ENCODE peak calls at places on chromosomes 6 and 20, in nine cellular contexts. H, Q, J, B, G, P, X, C and I are unnamed samples.

GRCh38 chr20:3238616-3239025 is 369 bp downstream of the SLC4A11 start:
- DNase-seq in P (peak; percentile 41), H (no peak), G (no peak), J (peak; percentile 35), Q (no peak), X (peak; percentile 77), B (peak; percentile 37), C (no peak), I (peak; percentile 53)

GRCh38 chr6:66930559-66931290 is 1223.7 kb upstream of the EYS start:
- DNase-seq in H (no peak), P (no peak), Q (no peak), B (no peak), J (no peak), G (no peak), C (no peak), X (no peak), I (no peak)

GRCh38 chr20:61178431-61179080 is 73.5 kb upstream of the CDH4 start:
- DNase-seq in B (no peak), H (no peak), G (no peak), C (no peak), X (no peak), Q (no peak), P (peak; percentile 61), J (peak; percentile 9), I (peak; percentile 78)

GRCh38 chr6:26045046-26045938 is 41.9 kb upstream of the HFE start:
- DNase-seq in X (no peak), H (peak; percentile 73), B (peak; percentile 89), P (no peak), J (peak; percentile 80), Q (peak; percentile 79), C (peak; percentile 86), G (no peak), I (no peak)

GRCh38 chr6:14734416-14735340 is 511.2 kb upstream of the JARID2 start:
- DNase-seq in C (no peak), X (no peak), B (peak; percentile 48), J (no peak), P (no peak), Q (no peak), H (no peak), G (no peak), I (no peak)

GRCh38 chr6:47221565-47221964 is 88.1 kb downstream of the TNFRSF21 start:
- DNase-seq in H (no peak), Q (no peak), G (no peak), B (no peak), P (no peak), X (peak; percentile 90), J (no peak), C (no peak), I (no peak)

GRCh38 chr20:59961423-59961822 is 3.2 kb downstream of the CDH26 start:
- DNase-seq in P (no peak), J (no peak), H (no peak), X (no peak), G (no peak), Q (no peak), B (no peak), C (no peak), I (no peak)

GRCh38 chr6:165222315-165223025 is 86.9 kb downstream of the C6orf118 start:
- DNase-seq in H (no peak), P (no peak), Q (no peak), G (no peak), X (no peak), J (no peak), B (no peak), C (no peak), I (no peak)

GRCh38 chr6:169845426-169846285 is 94.2 kb downstream of the ERMARD start:
- DNase-seq in X (no peak), B (no peak), C (no peak), Q (peak; percentile 8), G (no peak), J (no peak), H (peak; percentile 38), P (no peak), I (no peak)

GRCh38 chr20:1392443-1392692 is 486 bp downstream of the FKBP1A start:
- DNase-seq in B (no peak), J (peak; percentile 34), P (no peak), X (peak; percentile 46), Q (no peak), G (no peak), H (no peak), C (no peak), I (no peak)
- H3K4me1 ChIP-seq in B (peaks cover 57% of the 10 kb centered on the region), J (peaks cover 42% of the 10 kb centered on the region), P (peaks cover 25% of the 10 kb centered on the region), X (peaks cover 39% of the 10 kb centered on the region), Q (peaks cover 84% of the 10 kb centered on the region), G (peaks cover 14% of the 10 kb centered on the region), H (peaks cover 19% of the 10 kb centered on the region), C (peaks cover 32% of the 10 kb centered on the region), I (peaks cover 12% of the 10 kb centered on the region)

GRCh38 chr6:53828971-53829697 is 34.3 kb downstream of the LRRC1 start:
- DNase-seq in Q (no peak), H (no peak), G (no peak), J (no peak), B (no peak), C (no peak), P (no peak), X (no peak), I (no peak)
- H3K4me1 ChIP-seq in Q (no peaks in the 10 kb centered on the region), H (peaks cover 6% of the 10 kb centered on the region), G (peaks cover 4% of the 10 kb centered on the region), J (peaks cover 70% of the 10 kb centered on the region), B (no peaks in the 10 kb centered on the region), C (peaks cover 27% of the 10 kb centered on the region), P (peaks cover 62% of the 10 kb centered on the region), X (peaks cover 25% of the 10 kb centered on the region), I (peaks cover 90% of the 10 kb centered on the region)

GRCh38 chr6:41576667-41577066 is 30.5 kb downstream of the FOXP4 start:
- DNase-seq in B (no peak), Q (no peak), G (no peak), J (no peak), X (no peak), P (no peak), H (peak; percentile 17), C (no peak), I (no peak)
- H3K4me1 ChIP-seq in B (peaks cover 5% of the 10 kb centered on the region), Q (peaks cover 25% of the 10 kb centered on the region), G (peaks cover 31% of the 10 kb centered on the region), J (peaks cover 23% of the 10 kb centered on the region), X (peaks cover 70% of the 10 kb centered on the region), P (peaks cover 58% of the 10 kb centered on the region), H (peaks cover 20% of the 10 kb centered on the region), C (peaks cover 35% of the 10 kb centered on the region), I (peaks cover 54% of the 10 kb centered on the region)

GRCh38 chr20:62929051-62929538 is 2.8 kb upstream of the DIDO1 start:
- DNase-seq in Q (peak; percentile 82), C (peak; percentile 77), J (peak; percentile 81), G (peak; percentile 75), B (peak; percentile 36), P (peak; percentile 83), H (peak; percentile 87), X (peak; percentile 96), I (no peak)
- H3K4me1 ChIP-seq in Q (peaks cover 56% of the 10 kb centered on the region), C (peaks cover 29% of the 10 kb centered on the region), J (peaks cover 42% of the 10 kb centered on the region), G (peaks cover 13% of the 10 kb centered on the region), B (peaks cover 66% of the 10 kb centered on the region), P (peaks cover 27% of the 10 kb centered on the region), H (no peaks in the 10 kb centered on the region), X (peaks cover 61% of the 10 kb centered on the region), I (peaks cover 19% of the 10 kb centered on the region)

GRCh38 chr6:139336488-139336887 is 38.0 kb downstream of the CITED2 start:
- DNase-seq in B (no peak), P (no peak), C (no peak), G (no peak), Q (peak; percentile 46), J (peak; percentile 26), X (no peak), H (no peak), I (no peak)

GRCh38 chr6:139337830-139338229 is 36.6 kb downstream of the CITED2 start:
- DNase-seq in B (no peak), C (no peak), G (no peak), X (no peak), H (peak; percentile 61), Q (peak; percentile 77), J (no peak), P (no peak), I (no peak)

GRCh38 chr6:139335447-139336210 is 38.8 kb downstream of the CITED2 start:
- DNase-seq in Q (no peak), C (no peak), J (no peak), B (no peak), G (no peak), X (no peak), P (no peak), H (no peak), I (no peak)

GRCh38 chr6:139338845-139339244 is 35.6 kb downstream of the CITED2 start:
- DNase-seq in B (no peak), G (no peak), X (no peak), P (no peak), Q (no peak), H (no peak), J (no peak), C (no peak), I (no peak)

DNA sequence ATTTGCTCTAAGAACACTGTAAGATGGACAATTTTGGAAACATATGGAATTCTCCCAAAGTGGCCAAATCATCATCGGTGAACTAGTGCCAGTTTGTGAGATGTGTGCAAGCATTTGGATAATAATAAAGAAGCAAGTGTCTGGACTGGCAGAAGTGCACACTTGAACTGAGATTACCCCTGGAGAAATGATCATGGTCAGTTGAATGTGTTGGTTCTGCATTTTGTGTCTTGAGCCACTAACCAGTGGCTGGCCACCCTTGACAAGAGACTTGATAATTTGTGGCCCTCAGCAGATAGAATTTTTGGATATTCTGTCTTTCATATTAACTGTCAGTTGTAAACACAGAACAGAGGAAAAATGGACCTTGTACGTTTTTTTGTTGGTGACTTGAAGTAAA is 37.5 kb downstream of the CITED2 start:
- DNase-seq in H (no peak), P (no peak), B (no peak), G (no peak), X (no peak), J (no peak), Q (no peak), C (no peak), I (no peak)
- H3K4me1 ChIP-seq in H (no peaks in the 10 kb centered on the region), P (no peaks in the 10 kb centered on the region), B (no peaks in the 10 kb centered on the region), G (no peaks in the 10 kb centered on the region), X (no peaks in the 10 kb centered on the region), J (no peaks in the 10 kb centered on the region), Q (peaks cover 51% of the 10 kb centered on the region), C (peaks cover 15% of the 10 kb centered on the region), I (no peaks in the 10 kb centered on the region)

GRCh38 chr20:4812641-4813075 is 90.9 kb downstream of the PRND start:
- DNase-seq in H (no peak), P (no peak), C (no peak), Q (no peak), G (no peak), B (peak; percentile 11), J (peak; percentile 56), X (no peak), I (no peak)
- H3K4me1 ChIP-seq in H (no peaks in the 10 kb centered on the region), P (no peaks in the 10 kb centered on the region), C (no peaks in the 10 kb centered on the region), Q (peaks cover 98% of the 10 kb centered on the region), G (no peaks in the 10 kb centered on the region), B (peaks cover 94% of the 10 kb centered on the region), J (no peaks in the 10 kb centered on the region), X (peaks cover 14% of the 10 kb centered on the region), I (peaks cover 8% of the 10 kb centered on the region)